ENCODE peak calls at places on chromosomes 5 and 9, in eight cellular contexts. One of them, this sample, is unnamed.

GRCh38 chr9:127987103-127987614 is 6.4 kb upstream of the EEIG1 start:
- DNase-seq in upper lobe of left lung: no peak
- DNase-seq in fibroblast of mammary gland: peak; percentile 67
- DNase-seq in stomach: peak; percentile 92
- DNase-seq in transverse colon: no peak
- DNase-seq in fibroblast of pulmonary artery: no peak
- DNase-seq in astrocyte of the cerebellum: no peak
- DNase-seq in fibroblast of lung: no peak
- DNase-seq in this sample: no peak

GRCh38 chr9:121809356-121810050 is 158.1 kb downstream of the DAB2IP start:
- DNase-seq in fibroblast of mammary gland: no peak
- DNase-seq in upper lobe of left lung: no peak
- DNase-seq in transverse colon: no peak
- DNase-seq in fibroblast of lung: no peak
- DNase-seq in astrocyte of the cerebellum: no peak
- DNase-seq in fibroblast of pulmonary artery: no peak
- DNase-seq in stomach: no peak
- DNase-seq in this sample: no peak

GRCh38 chr9:6993531-6993930 is 235.8 kb downstream of the KDM4C start:
- DNase-seq in fibroblast of mammary gland: no peak
- DNase-seq in fibroblast of pulmonary artery: no peak
- DNase-seq in fibroblast of lung: no peak
- DNase-seq in astrocyte of the cerebellum: no peak
- DNase-seq in upper lobe of left lung: no peak
- DNase-seq in transverse colon: no peak
- DNase-seq in stomach: no peak
- DNase-seq in this sample: no peak

GRCh38 chr5:7518947-7519560 is 123.1 kb downstream of the ADCY2 start:
- DNase-seq in fibroblast of mammary gland: no peak
- DNase-seq in fibroblast of lung: no peak
- DNase-seq in transverse colon: no peak
- DNase-seq in upper lobe of left lung: no peak
- DNase-seq in astrocyte of the cerebellum: no peak
- DNase-seq in fibroblast of pulmonary artery: no peak
- DNase-seq in stomach: no peak
- DNase-seq in this sample: no peak

GRCh38 chr9:134984372-134985240 is 66.9 kb upstream of the FCN1 start:
- DNase-seq in astrocyte of the cerebellum: no peak
- DNase-seq in upper lobe of left lung: no peak
- DNase-seq in fibroblast of mammary gland: no peak
- DNase-seq in fibroblast of lung: no peak
- DNase-seq in stomach: no peak
- DNase-seq in transverse colon: no peak
- DNase-seq in fibroblast of pulmonary artery: no peak
- DNase-seq in this sample: no peak

GRCh38 chr9:112380102-112380581 is at the start of gene HSDL2:
- DNase-seq in stomach: peak; percentile 52
- DNase-seq in transverse colon: peak; percentile 60
- DNase-seq in astrocyte of the cerebellum: no peak
- DNase-seq in fibroblast of pulmonary artery: peak; percentile 38
- DNase-seq in fibroblast of mammary gland: peak; percentile 50
- DNase-seq in fibroblast of lung: peak; percentile 57
- DNase-seq in upper lobe of left lung: no peak
- DNase-seq in this sample: no peak

GRCh38 chr5:91030521-91031395 is 352.4 kb downstream of the ARRDC3 start:
- DNase-seq in transverse colon: no peak
- DNase-seq in upper lobe of left lung: no peak
- DNase-seq in fibroblast of mammary gland: no peak
- DNase-seq in stomach: no peak
- DNase-seq in astrocyte of the cerebellum: no peak
- DNase-seq in fibroblast of lung: no peak
- DNase-seq in fibroblast of pulmonary artery: no peak
- DNase-seq in this sample: no peak

GRCh38 chr9:122126340-122127333 is 32.9 kb downstream of the NDUFA8 start:
- DNase-seq in fibroblast of pulmonary artery: peak; percentile 37
- DNase-seq in transverse colon: no peak
- DNase-seq in stomach: no peak
- DNase-seq in upper lobe of left lung: peak; percentile 84
- DNase-seq in fibroblast of lung: no peak
- DNase-seq in astrocyte of the cerebellum: no peak
- DNase-seq in fibroblast of mammary gland: peak; percentile 13
- DNase-seq in this sample: peak; percentile 36

GRCh38 chr5:69493235-69493925 is 790 bp downstream of the OCLN start:
- DNase-seq in stomach: peak; percentile 53
- DNase-seq in transverse colon: peak; percentile 50
- DNase-seq in fibroblast of pulmonary artery: no peak
- DNase-seq in fibroblast of mammary gland: peak; percentile 16
- DNase-seq in astrocyte of the cerebellum: no peak
- DNase-seq in fibroblast of lung: peak; percentile 28
- DNase-seq in upper lobe of left lung: peak; percentile 91
- DNase-seq in this sample: no peak

GRCh38 chr5:109929371-109929770 is 239.6 kb downstream of the MAN2A1 start:
- DNase-seq in stomach: no peak
- DNase-seq in fibroblast of lung: no peak
- DNase-seq in transverse colon: no peak
- DNase-seq in fibroblast of mammary gland: no peak
- DNase-seq in fibroblast of pulmonary artery: no peak
- DNase-seq in astrocyte of the cerebellum: no peak
- DNase-seq in upper lobe of left lung: no peak
- DNase-seq in this sample: no peak

GRCh38 chr5:147452137-147452838 is 57.6 kb downstream of the DPYSL3 start:
- DNase-seq in astrocyte of the cerebellum: no peak
- DNase-seq in fibroblast of pulmonary artery: no peak
- DNase-seq in stomach: no peak
- DNase-seq in fibroblast of mammary gland: no peak
- DNase-seq in transverse colon: no peak
- DNase-seq in fibroblast of lung: no peak
- DNase-seq in upper lobe of left lung: peak; percentile 42
- DNase-seq in this sample: no peak
- H3K4me3 ChIP-seq in astrocyte of the cerebellum: peak overlapping the region; percentile 60
- H3K4me3 ChIP-seq in fibroblast of pulmonary artery: peak overlapping the region; percentile 80
- H3K4me3 ChIP-seq in stomach: peak overlapping the region; percentile 62
- H3K4me3 ChIP-seq in fibroblast of mammary gland: peak overlapping the region; percentile 65
- H3K4me3 ChIP-seq in transverse colon: peak overlapping the region; percentile 56
- H3K4me3 ChIP-seq in fibroblast of lung: peak overlapping the region; percentile 77
- H3K4me3 ChIP-seq in upper lobe of left lung: peak overlapping the region; percentile 60
- H3K4me3 ChIP-seq in this sample: peak overlapping the region; percentile 77

DNA sequence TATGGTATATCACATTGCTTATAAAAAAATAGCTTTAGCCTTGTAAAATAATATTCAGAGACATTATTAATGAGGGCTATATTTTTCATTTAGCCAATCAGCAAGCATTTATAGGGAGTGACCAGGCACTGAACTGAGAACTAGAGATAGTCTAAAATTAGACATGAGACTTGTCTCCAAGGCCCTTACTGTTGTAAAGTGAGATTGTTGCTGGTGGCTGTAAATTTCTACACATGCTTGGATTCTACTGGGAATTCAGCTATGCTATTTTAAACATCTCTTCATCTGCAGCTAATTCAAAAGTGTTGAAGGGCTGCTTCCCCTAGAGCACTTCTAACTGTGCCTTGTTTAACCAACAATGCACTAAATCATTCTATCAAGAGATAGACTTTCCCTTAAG is 67.4 kb downstream of the CHSY3 start:
- DNase-seq in fibroblast of pulmonary artery: no peak
- DNase-seq in fibroblast of mammary gland: peak; percentile 12
- DNase-seq in upper lobe of left lung: no peak
- DNase-seq in fibroblast of lung: no peak
- DNase-seq in stomach: no peak
- DNase-seq in astrocyte of the cerebellum: no peak
- DNase-seq in transverse colon: no peak
- DNase-seq in this sample: no peak
- H3K4me3 ChIP-seq in fibroblast of pulmonary artery: no peak overlapping the region
- H3K4me3 ChIP-seq in fibroblast of mammary gland: no peak overlapping the region
- H3K4me3 ChIP-seq in upper lobe of left lung: no peak overlapping the region
- H3K4me3 ChIP-seq in fibroblast of lung: no peak overlapping the region
- H3K4me3 ChIP-seq in stomach: no peak overlapping the region
- H3K4me3 ChIP-seq in astrocyte of the cerebellum: no peak overlapping the region
- H3K4me3 ChIP-seq in transverse colon: no peak overlapping the region
- H3K4me3 ChIP-seq in this sample: no peak overlapping the region

GRCh38 chr5:1045960-1046560 is 37.5 kb downstream of the NKD2 start:
- DNase-seq in fibroblast of mammary gland: no peak
- DNase-seq in upper lobe of left lung: no peak
- DNase-seq in transverse colon: no peak
- DNase-seq in stomach: no peak
- DNase-seq in fibroblast of pulmonary artery: no peak
- DNase-seq in fibroblast of lung: no peak
- DNase-seq in astrocyte of the cerebellum: no peak
- DNase-seq in this sample: no peak

GRCh38 chr5:1048162-1048721 is 39.6 kb downstream of the NKD2 start:
- DNase-seq in fibroblast of pulmonary artery: no peak
- DNase-seq in upper lobe of left lung: no peak
- DNase-seq in stomach: no peak
- DNase-seq in astrocyte of the cerebellum: no peak
- DNase-seq in transverse colon: no peak
- DNase-seq in fibroblast of lung: no peak
- DNase-seq in fibroblast of mammary gland: no peak
- DNase-seq in this sample: no peak

GRCh38 chr5:1048861-1049838 is 40.5 kb downstream of the NKD2 start:
- DNase-seq in fibroblast of mammary gland: no peak
- DNase-seq in upper lobe of left lung: peak; percentile 75
- DNase-seq in fibroblast of lung: no peak
- DNase-seq in stomach: no peak
- DNase-seq in astrocyte of the cerebellum: no peak
- DNase-seq in fibroblast of pulmonary artery: no peak
- DNase-seq in transverse colon: no peak
- DNase-seq in this sample: no peak

GRCh38 chr5:1050449-1051365 is 42.1 kb downstream of the NKD2 start:
- DNase-seq in fibroblast of mammary gland: no peak
- DNase-seq in fibroblast of lung: no peak
- DNase-seq in upper lobe of left lung: peak; percentile 54
- DNase-seq in stomach: no peak
- DNase-seq in astrocyte of the cerebellum: no peak
- DNase-seq in fibroblast of pulmonary artery: no peak
- DNase-seq in transverse colon: no peak
- DNase-seq in this sample: no peak

DNA sequence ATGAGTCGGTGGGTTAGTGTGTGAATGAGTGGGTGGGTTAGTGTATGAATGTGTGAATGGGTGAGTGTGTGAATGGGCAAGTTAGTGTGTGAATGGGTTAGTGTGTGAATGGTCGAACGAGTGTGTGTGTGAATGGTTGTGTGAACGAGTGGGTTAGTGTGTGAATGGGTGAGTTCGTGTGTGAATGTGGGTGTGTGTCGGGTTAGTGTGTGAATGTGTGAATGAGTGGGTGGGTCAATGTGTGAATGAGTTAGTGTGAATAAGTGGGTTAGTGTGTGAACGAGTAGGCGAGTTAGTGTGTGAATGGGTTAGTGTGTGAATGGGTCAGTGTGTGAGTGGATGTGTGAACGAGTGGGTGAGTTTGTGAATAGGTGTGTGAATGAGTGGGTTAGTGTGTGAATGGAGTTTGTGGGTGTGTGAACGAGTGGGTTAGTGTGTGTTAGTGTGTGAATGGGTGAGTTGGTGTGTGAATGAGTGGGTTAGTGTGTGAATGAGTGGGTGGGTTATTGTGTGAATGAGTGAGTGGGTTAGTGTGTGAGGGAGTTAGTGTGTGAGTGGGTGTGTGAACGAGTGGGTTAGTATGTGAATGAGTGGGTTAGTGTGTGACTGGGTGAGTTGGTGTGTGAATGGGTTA is 38.8 kb downstream of the NKD2 start:
- DNase-seq in fibroblast of lung: no peak
- DNase-seq in fibroblast of pulmonary artery: no peak
- DNase-seq in astrocyte of the cerebellum: no peak
- DNase-seq in fibroblast of mammary gland: no peak
- DNase-seq in transverse colon: no peak
- DNase-seq in stomach: no peak
- DNase-seq in upper lobe of left lung: no peak
- DNase-seq in this sample: no peak
- H3K4me3 ChIP-seq in fibroblast of lung: no peak overlapping the region
- H3K4me3 ChIP-seq in fibroblast of pulmonary artery: no peak overlapping the region
- H3K4me3 ChIP-seq in astrocyte of the cerebellum: no peak overlapping the region
- H3K4me3 ChIP-seq in fibroblast of mammary gland: no peak overlapping the region
- H3K4me3 ChIP-seq in transverse colon: no peak overlapping the region
- H3K4me3 ChIP-seq in stomach: no peak overlapping the region
- H3K4me3 ChIP-seq in upper lobe of left lung: no peak overlapping the region
- H3K4me3 ChIP-seq in this sample: no peak overlapping the region

GRCh38 chr9:18438300-18438925 is 35.5 kb upstream of the ADAMTSL1 start:
- DNase-seq in fibroblast of mammary gland: peak; percentile 41
- DNase-seq in fibroblast of lung: peak; percentile 64
- DNase-seq in stomach: peak; percentile 29
- DNase-seq in astrocyte of the cerebellum: no peak
- DNase-seq in fibroblast of pulmonary artery: peak; percentile 57
- DNase-seq in transverse colon: no peak
- DNase-seq in upper lobe of left lung: peak; percentile 77
- DNase-seq in this sample: peak; percentile 50
- H3K4me3 ChIP-seq in fibroblast of mammary gland: peak overlapping the region; percentile 40
- H3K4me3 ChIP-seq in fibroblast of lung: peak overlapping the region; percentile 32
- H3K4me3 ChIP-seq in stomach: peak overlapping the region; percentile 48
- H3K4me3 ChIP-seq in astrocyte of the cerebellum: peak overlapping the region; percentile 22
- H3K4me3 ChIP-seq in fibroblast of pulmonary artery: peak overlapping the region; percentile 47
- H3K4me3 ChIP-seq in transverse colon: peak overlapping the region; percentile 16
- H3K4me3 ChIP-seq in upper lobe of left lung: peak overlapping the region; percentile 38
- H3K4me3 ChIP-seq in this sample: peak overlapping the region; percentile 53

This sample was measured in brain microvascular endothelial cell.